ENCODE peak calls at places on chromosomes 7 and 10, in five cellular contexts. Q is retina; T is stimulated activated CD8-positive, alpha-beta memory T cell treated with anti-CD3 and anti-CD28 coated beads, Interleukin-12 subunit alpha, Interleukin-12 subunit beta, amount 100 ng/mL, for 4 hours; X is heart right ventricle; Y is brain microvascular endothelial cell. R is an unnamed sample.

GRCh38 chr7:25965405-25966123 is 186.4 kb upstream of the NFE2L3 start:
- DNase-seq in Q (no peak), T (no peak), X (no peak), Y (peak), R (no peak)

GRCh38 chr10:27558612-27559020 is 54.5 kb downstream of the RAB18 start:
- DNase-seq in Q (peak), T (no peak), X (no peak), Y (peak), R (peak)

GRCh38 chr10:119625570-119626280 is 25.5 kb upstream of the BAG3 start:
- DNase-seq in Q (no peak), T (no peak), X (no peak), Y (no peak), R (no peak)

GRCh38 chr7:33982425-33982786 is 77.1 kb downstream of the BMPER start:
- DNase-seq in Q (no peak), T (no peak), X (no peak), Y (peak), R (no peak)

GRCh38 chr7:27068316-27068715 is 27.5 kb downstream of the HOXA1 start:
- DNase-seq in Q (no peak), T (no peak), X (no peak), Y (no peak), R (no peak)

GRCh38 chr7:132869166-132869861 is 212.6 kb downstream of the CHCHD3 start:
- DNase-seq in Q (no peak), T (no peak), X (no peak), Y (no peak), R (no peak)

GRCh38 chr10:97903128-97904025 is 53.7 kb downstream of the GOLGA7B start:
- DNase-seq in Q (no peak), T (no peak), X (no peak), Y (no peak), R (no peak)

GRCh38 chr10:110007171-110007700 is 548 bp upstream of the ADD3 start:
- DNase-seq in Q (peak), T (peak), X (no peak), Y (no peak), R (no peak)

GRCh38 chr7:7249814-7250213 is 67.5 kb downstream of the C1GALT1 start:
- DNase-seq in Q (no peak), T (no peak), X (no peak), Y (no peak), R (no peak)

GRCh38 chr10:71990706-71991269 is 26.6 kb downstream of the CHST3 start:
- DNase-seq in Q (no peak), T (no peak), X (no peak), Y (no peak), R (peak)

GRCh38 chr10:20147679-20148078 is 331.4 kb downstream of the PLXDC2 start:
- DNase-seq in Q (peak), T (no peak), X (no peak), Y (no peak), R (no peak)

GRCh38 chr7:11951909-11952308 is 119.9 kb upstream of the THSD7A start:
- DNase-seq in Q (no peak), T (no peak), X (no peak), Y (no peak), R (no peak)

GRCh38 chr7:47394216-47394615 is 187.7 kb downstream of the TNS3 start:
- DNase-seq in Q (no peak), T (no peak), X (no peak), Y (no peak), R (no peak)

GRCh38 chr10:72085166-72085565 is 3.2 kb downstream of the SPOCK2 start:
- DNase-seq in Q (no peak), T (no peak), X (no peak), Y (no peak), R (no peak)

GRCh38 chr10:14573666-14574261 is 200.9 kb downstream of the FAM107B start:
- DNase-seq in Q (no peak), T (no peak), X (no peak), Y (peak), R (no peak)

GRCh38 chr7:130021105-130021834 is 29.9 kb downstream of the ZC3HC1 start:
- DNase-seq in Q (no peak), T (no peak), X (peak), Y (no peak), R (no peak)

GRCh38 chr10:6237189-6237496 is 34.4 kb downstream of the PFKFB3 start:
- DNase-seq in Q (no peak), T (no peak), X (no peak), Y (no peak), R (no peak)

GRCh38 chr10:3992374-3993178 is 207.6 kb upstream of the KLF6 start:
- DNase-seq in Q (no peak), T (no peak), X (no peak), Y (no peak), R (no peak)

GRCh38 chr10:13891542-13892431 is 305.0 kb downstream of the PRPF18 start:
- DNase-seq in Q (peak), T (no peak), X (peak), Y (no peak), R (peak)

GRCh38 chr7:87154569-87154968 is 2.3 kb downstream of the DMTF1 start:
- DNase-seq in Q (no peak), T (no peak), X (no peak), Y (no peak), R (no peak)

GRCh38 chr10:84540617-84541288 is 212.4 kb downstream of the CCSER2 start:
- DNase-seq in Q (peak), T (peak), X (peak), Y (peak), R (peak)

GRCh38 chr7:158324397-158325360 is 262.9 kb downstream of the PTPRN2 start:
- DNase-seq in Q (peak), T (no peak), X (no peak), Y (no peak), R (no peak)

GRCh38 chr10:71271626-71272025 is 47.4 kb upstream of the SLC29A3 start:
- DNase-seq in Q (no peak), T (no peak), X (peak), Y (no peak), R (no peak)

GRCh38 chr7:150830957-150831356 is 21.4 kb upstream of the AOC1 start:
- DNase-seq in Q (no peak), T (no peak), X (no peak), Y (no peak), R (no peak)

GRCh38 chr10:110069502-110069982 is 61.8 kb downstream of the ADD3 start:
- DNase-seq in Q (peak), T (no peak), X (no peak), Y (no peak), R (no peak)